ENCODE peak calls at places on chromosomes 11 and 22, in five cellular contexts. V, Q, J, W and U are unnamed samples.

GRCh38 chr11:85299247-85299646 is 327.9 kb downstream of the DLG2 start:
- DNase-seq in V (no peak), Q (no peak), J (no peak), W (no peak), U (no peak)

GRCh38 chr11:18243783-18244362 is 4.6 kb downstream of the SAA2 start:
- DNase-seq in V (no peak), Q (no peak), J (peak; percentile 61), W (peak; percentile 61), U (no peak)

GRCh38 chr11:69981119-69981770 is 96.9 kb upstream of the ANO1 start:
- DNase-seq in V (no peak), Q (no peak), J (no peak), W (no peak), U (peak; percentile 54)

GRCh38 chr22:29751139-29751538 is 15.7 kb downstream of the ZMAT5 start:
- DNase-seq in V (no peak), Q (no peak), J (no peak), W (no peak), U (no peak)

GRCh38 chr22:48382197-48382596 is 1445.5 kb downstream of the BRD1 start:
- DNase-seq in V (peak; percentile 46), Q (no peak), J (no peak), W (no peak), U (peak; percentile 44)

GRCh38 chr11:2092956-2093412 is 46.2 kb downstream of the IGF2 start:
- DNase-seq in V (peak; percentile 90), Q (peak; percentile 50), J (peak; percentile 96), W (no peak), U (peak; percentile 87)

GRCh38 chr11:63592975-63593395 is 21.2 kb downstream of the PLAAT3 start:
- DNase-seq in V (no peak), Q (no peak), J (peak; percentile 89), W (no peak), U (no peak)

GRCh38 chr22:49966041-49966715 is 5.6 kb downstream of the PIM3 start:
- DNase-seq in V (peak; percentile 68), Q (peak; percentile 19), J (peak; percentile 74), W (no peak), U (peak; percentile 90)

GRCh38 chr11:9748361-9748970 is 84.6 kb downstream of the SWAP70 start:
- DNase-seq in V (peak; percentile 75), Q (no peak), J (peak; percentile 86), W (peak; percentile 65), U (no peak)

GRCh38 chr11:4539603-4540219 is 5.3 kb upstream of the OR52M1 start:
- DNase-seq in V (peak; percentile 70), Q (no peak), J (peak; percentile 77), W (peak; percentile 52), U (no peak)

GRCh38 chr22:35568751-35569725 is 28.4 kb downstream of the RASD2 start:
- DNase-seq in V (no peak), Q (no peak), J (peak; percentile 94), W (no peak), U (no peak)

GRCh38 chr11:6357222-6357621 is 33.1 kb upstream of the SMPD1 start:
- DNase-seq in V (no peak), Q (peak; percentile 87), J (peak; percentile 87), W (no peak), U (no peak)

GRCh38 chr22:29312218-29313125 is 3.0 kb downstream of the RASL10A start:
- DNase-seq in V (peak; percentile 67), Q (no peak), J (peak; percentile 84), W (peak; percentile 45), U (peak; percentile 33)

GRCh38 chr11:17932472-17932871 is 80.4 kb downstream of the SERGEF start:
- DNase-seq in V (no peak), Q (no peak), J (no peak), W (no peak), U (no peak)

GRCh38 chr11:111974451-111974850 is 37.3 kb downstream of the DIXDC1 start:
- DNase-seq in V (no peak), Q (no peak), J (no peak), W (no peak), U (no peak)

GRCh38 chr11:99069831-99070444 is 49.2 kb downstream of the CNTN5 start:
- DNase-seq in V (no peak), Q (no peak), J (no peak), W (peak; percentile 6), U (no peak)

GRCh38 chr11:27722117-27722844 is 22.0 kb upstream of the BDNF start:
- DNase-seq in V (no peak), Q (no peak), J (peak; percentile 89), W (peak; percentile 34), U (no peak)

GRCh38 chr11:115503083-115503885 is 931 bp downstream of the CADM1 start:
- DNase-seq in V (peak; percentile 90), Q (peak; percentile 52), J (peak; percentile 78), W (peak; percentile 67), U (peak; percentile 88)

GRCh38 chr11:126375726-126376125 is 20.2 kb downstream of the ST3GAL4 start:
- DNase-seq in V (no peak), Q (no peak), J (no peak), W (no peak), U (no peak)

GRCh38 chr11:109641549-109641948 is 219.6 kb downstream of the C11orf87 start:
- DNase-seq in V (no peak), Q (no peak), J (no peak), W (no peak), U (no peak)

GRCh38 chr11:36295926-36296325 is at the start of gene PRR5L:
- DNase-seq in V (no peak), Q (no peak), J (no peak), W (no peak), U (no peak)

GRCh38 chr11:30919389-30920172 is 333.4 kb upstream of the MPPED2 start:
- DNase-seq in V (no peak), Q (no peak), J (no peak), W (no peak), U (no peak)

GRCh38 chr11:7983832-7984590 is 3.1 kb upstream of the EIF3F start:
- DNase-seq in V (no peak), Q (no peak), J (no peak), W (no peak), U (no peak)

GRCh38 chr11:26134053-26134452 is 197.9 kb upstream of the ANO3 start:
- DNase-seq in V (no peak), Q (no peak), J (no peak), W (no peak), U (no peak)

GRCh38 chr11:26137651-26138050 is 194.3 kb upstream of the ANO3 start:
- DNase-seq in V (no peak), Q (no peak), J (no peak), W (no peak), U (no peak)

GRCh38 chr11:26134481-26135355 is 197.2 kb upstream of the ANO3 start:
- DNase-seq in V (no peak), Q (no peak), J (no peak), W (peak; percentile 5), U (no peak)
- TF ChIP-seq CTCF in V (no peak), Q (no peak), J (peak; percentile 14), W (peak; percentile 24), U (peak; percentile 60)

GRCh38 chr11:107592813-107593212 is 1.9 kb downstream of the ELMOD1 start:
- DNase-seq in V (no peak), Q (no peak), J (no peak), W (no peak), U (no peak)

GRCh38 chr11:107593941-107594340 is 3.0 kb downstream of the ELMOD1 start:
- DNase-seq in V (no peak), Q (no peak), J (no peak), W (no peak), U (no peak)

DNA sequence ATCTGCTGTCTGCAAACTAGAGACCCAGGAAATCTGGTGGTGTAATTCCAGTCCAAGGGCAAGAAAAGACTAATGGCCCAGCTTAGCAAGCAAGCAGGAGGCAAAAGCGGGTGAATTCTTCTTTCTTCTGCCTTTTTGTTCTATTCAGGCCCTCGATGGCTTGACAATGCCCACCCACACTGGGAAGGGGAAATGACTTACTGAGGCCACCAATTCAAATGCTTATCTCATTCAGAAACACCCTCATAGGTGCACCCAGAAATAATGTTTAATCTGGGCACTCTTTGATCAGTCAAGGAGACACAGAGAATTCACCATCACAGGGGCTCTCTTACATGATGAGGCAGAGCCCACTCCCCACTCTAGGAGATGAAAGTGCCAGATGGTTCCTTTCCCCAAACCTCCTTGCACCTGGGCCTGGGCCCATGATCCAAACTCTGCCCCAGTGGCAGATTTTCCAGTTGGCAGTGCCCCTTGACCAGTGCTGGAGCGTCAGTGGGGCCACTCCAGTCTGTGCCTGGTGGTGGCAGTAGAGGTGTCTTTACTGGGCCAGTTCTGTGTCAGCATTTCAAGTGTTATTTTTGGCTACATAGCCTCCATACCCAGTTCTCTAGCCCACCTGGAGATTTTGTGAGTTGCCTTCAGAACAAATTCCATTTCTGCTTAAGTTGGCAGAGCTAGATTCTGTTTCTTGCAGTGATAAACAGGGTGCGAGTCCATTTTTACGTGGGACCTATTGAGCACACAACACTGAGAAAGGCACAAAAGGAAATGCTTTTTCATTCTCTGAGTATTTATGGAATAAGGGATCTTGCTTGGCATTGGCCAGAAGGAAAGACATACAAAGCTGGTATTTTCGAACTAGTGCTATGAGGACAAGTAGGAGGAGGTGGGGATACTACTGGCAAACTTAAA is 7.5 kb downstream of the ELMOD1 start:
- DNase-seq in V (peak; percentile 67), Q (no peak), J (peak; percentile 91), W (peak; percentile 45), U (no peak)
- TF ChIP-seq CTCF in V (peak; percentile 48), Q (no peak), J (peak; percentile 49), W (peak; percentile 22), U (peak; percentile 58)

DNA sequence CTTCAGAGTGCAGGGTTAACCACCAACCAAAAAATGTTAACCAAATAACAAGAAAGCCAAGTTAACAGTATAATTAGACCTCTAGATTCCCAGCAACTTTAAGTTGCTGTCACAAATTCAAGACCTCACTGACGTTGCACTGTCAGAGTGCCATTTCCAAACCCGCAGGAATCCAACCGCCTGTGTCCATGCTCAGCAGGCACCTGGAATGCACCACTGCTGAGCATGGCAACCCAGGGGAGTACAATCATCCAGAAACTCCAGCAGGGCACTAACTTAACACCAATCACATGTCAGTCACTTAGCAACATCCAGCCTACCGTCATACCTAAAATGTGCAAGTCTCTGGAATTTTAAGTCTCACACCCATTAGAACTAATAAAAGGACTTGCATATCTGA is 48.9 kb downstream of the SMCO4 start:
- DNase-seq in V (no peak), Q (no peak), J (no peak), W (no peak), U (no peak)
- TF ChIP-seq CTCF in V (no peak), Q (no peak), J (no peak), W (no peak), U (no peak)

GRCh38 chr11:86802601-86803051 is 2.3 kb downstream of the PRSS23 start:
- DNase-seq in V (no peak), Q (no peak), J (no peak), W (peak; percentile 33), U (no peak)
- TF ChIP-seq CTCF in V (peak; percentile 56), Q (peak; percentile 62), J (peak; percentile 46), W (no peak), U (peak; percentile 84)

DNA sequence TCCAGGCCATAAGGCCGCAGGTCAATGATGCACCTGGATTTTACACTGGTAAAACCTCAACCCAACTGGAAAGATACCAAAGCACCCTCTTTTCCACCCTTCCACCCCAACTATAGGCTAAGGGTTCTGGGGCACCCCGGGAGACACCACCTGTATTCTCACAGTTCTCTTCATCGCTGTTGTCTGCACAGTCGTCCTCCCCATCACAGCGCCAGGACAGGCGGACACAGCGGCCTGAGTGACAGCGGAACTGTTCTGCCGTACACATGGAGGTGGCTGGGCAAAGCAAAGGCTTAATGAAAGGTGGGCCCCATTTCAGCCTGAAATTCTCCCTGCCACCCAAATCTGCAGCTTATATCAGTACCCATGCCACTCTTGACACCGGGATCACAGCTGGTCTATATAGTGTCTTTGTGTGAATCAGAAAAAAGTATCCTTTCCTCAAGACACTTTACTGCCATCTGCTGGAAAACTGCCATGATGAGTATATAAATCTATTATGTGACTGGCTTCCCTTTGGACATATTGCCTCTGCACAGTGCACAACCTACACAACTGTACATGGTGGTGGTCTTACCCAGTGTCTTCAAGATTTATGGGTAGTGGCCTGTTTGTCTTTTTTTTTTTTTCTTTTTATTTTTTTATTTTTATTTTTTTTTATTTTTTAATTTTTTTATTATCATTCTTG is 21.5 kb downstream of the LRP4 start:
- DNase-seq in V (no peak), Q (no peak), J (peak; percentile 88), W (peak; percentile 63), U (no peak)
- TF ChIP-seq CTCF in V (peak; percentile 5), Q (no peak), J (peak; percentile 36), W (peak; percentile 15), U (peak; percentile 75)